ENCODE peak calls at places on chromosomes 4 and X, in four cellular contexts. G is foreskin fibroblast; S is brain microvascular endothelial cell; P is stimulated activated CD4-positive, alpha-beta T cell treated with anti-CD3 and anti-CD28 coated beads, TNF-alpha, amount 100 ng/mL, for 4 hours. Y is an unnamed sample.

GRCh38 chr4:139909036-139909435 is 243.4 kb downstream of the MGST2 start:
- DNase-seq in S (no peak), G (no peak), P (no peak), Y (no peak)

GRCh38 chr4:152946460-152946859 is 10.3 kb downstream of the FHDC1 start:
- DNase-seq in S (no peak), P (no peak), G (no peak), Y (no peak)

GRCh38 chrX:431032-431431 is 44.3 kb upstream of the PPP2R3B start:
- DNase-seq in S (no peak), G (no peak), P (no peak), Y (no peak)

GRCh38 chrX:125492439-125492838 is 172.8 kb downstream of the TEX13C start:
- DNase-seq in S (no peak), P (no peak), G (no peak), Y (no peak)

GRCh38 chr4:8315343-8316250 is 46.0 kb downstream of the HTRA3 start:
- DNase-seq in P (no peak), G (peak; percentile 81), S (peak; percentile 71), Y (peak; percentile 79)

GRCh38 chrX:49844622-49845021 is 15.5 kb downstream of the PAGE4 start:
- DNase-seq in G (no peak), S (no peak), P (no peak), Y (no peak)

GRCh38 chr4:53905281-53905934 is 159.0 kb downstream of the CHIC2 start:
- DNase-seq in S (no peak), G (no peak), P (no peak), Y (peak; percentile 42)

GRCh38 chr4:102606261-102606660 is 105.1 kb downstream of the NFKB1 start:
- DNase-seq in G (no peak), P (no peak), S (no peak), Y (no peak)

GRCh38 chrX:150984164-150984824 is 1.2 kb downstream of the HMGB3 start:
- DNase-seq in S (no peak), G (no peak), P (no peak), Y (no peak)

GRCh38 chr4:153458969-153459368 is 7.2 kb upstream of the TMEM131L start:
- DNase-seq in S (no peak), G (no peak), P (no peak), Y (no peak)

GRCh38 chrX:37314526-37314925 is 34.6 kb upstream of the PRRG1 start:
- DNase-seq in G (peak; percentile 1), S (peak; percentile 62), P (no peak), Y (peak; percentile 16)

GRCh38 chr4:89196056-89196674 is 84.8 kb downstream of the TIGD2 start:
- DNase-seq in G (no peak), P (no peak), S (no peak), Y (peak; percentile 51)

GRCh38 chr4:176883681-176884418 is 91.1 kb upstream of the VEGFC start:
- DNase-seq in S (peak; percentile 69), G (peak; percentile 89), P (no peak), Y (peak; percentile 96)

GRCh38 chrX:130118941-130119640 is 8.8 kb upstream of the ELF4 start:
- DNase-seq in G (no peak), P (no peak), S (no peak), Y (peak; percentile 51)

GRCh38 chr4:102344955-102345794 is at the start of gene SLC39A8:
- DNase-seq in P (peak; percentile 79), G (peak; percentile 70), S (peak; percentile 71), Y (peak; percentile 61)

GRCh38 chrX:69388526-69388925 is 115.6 kb upstream of the NALF2 start:
- DNase-seq in P (no peak), G (no peak), S (no peak), Y (peak; percentile 4)

GRCh38 chr4:81523672-81524436 is 52.1 kb upstream of the RASGEF1B start:
- DNase-seq in S (no peak), G (no peak), P (no peak), Y (no peak)

GRCh38 chrX:1165535-1166196 is 46.8 kb downstream of the CRLF2 start:
- DNase-seq in S (no peak), G (no peak), P (no peak), Y (peak; percentile 0)

GRCh38 chrX:68684919-68685304 is 37.4 kb downstream of the STARD8 start:
- DNase-seq in G (no peak), S (no peak), P (no peak), Y (no peak)

GRCh38 chr4:38344929-38345328 is 319.1 kb upstream of the KLF3 start:
- DNase-seq in S (no peak), P (no peak), G (no peak), Y (no peak)

GRCh38 chr4:76570141-76570989 is 135.3 kb downstream of the SHROOM3 start:
- DNase-seq in S (peak; percentile 75), P (no peak), G (peak; percentile 57), Y (no peak)

GRCh38 chrX:119605739-119606507 is at the start of gene NKRF:
- DNase-seq in G (no peak), P (peak; percentile 81), S (peak; percentile 87), Y (peak; percentile 86)

GRCh38 chr4:126647756-126648396 is 984.9 kb upstream of the INTU start:
- DNase-seq in P (no peak), S (no peak), G (no peak), Y (peak; percentile 52)

GRCh38 chr4:2537011-2537830 is 774 bp downstream of the FAM193A start:
- DNase-seq in G (peak; percentile 19), S (no peak), P (peak; percentile 26), Y (peak; percentile 34)

GRCh38 chrX:70132877-70133302 is 357 bp upstream of the IGBP1 start:
- DNase-seq in S (no peak), G (no peak), P (no peak), Y (no peak)

GRCh38 chr4:40186665-40187014 is 10.2 kb upstream of the RHOH start:
- DNase-seq in P (no peak), S (no peak), G (no peak), Y (no peak)

GRCh38 chr4:2255501-2256155 is 6.3 kb downstream of the MXD4 start:
- DNase-seq in G (no peak), P (no peak), S (no peak), Y (no peak)

GRCh38 chr4:140718240-140718639 is 37.9 kb downstream of the TBC1D9 start:
- DNase-seq in G (peak; percentile 42), S (peak; percentile 53), P (no peak), Y (peak; percentile 68)

GRCh38 chr4:186132577-186133277 is 28.2 kb downstream of the FAM149A start:
- DNase-seq in G (no peak), S (peak; percentile 77), P (no peak), Y (peak; percentile 3)

GRCh38 chrX:44669626-44670025 is 127.0 kb upstream of the FUNDC1 start:
- DNase-seq in P (no peak), G (no peak), S (no peak), Y (no peak)

GRCh38 chrX:96906741-96907140 is 23.0 kb downstream of the RPA4 start:
- DNase-seq in P (no peak), S (no peak), G (peak; percentile 1), Y (no peak)

GRCh38 chr4:25129926-25130325 is 30.3 kb downstream of the SEPSECS start:
- DNase-seq in S (no peak), P (no peak), G (no peak), Y (peak; percentile 17)

GRCh38 chr4:152045781-152046571 is 285.2 kb upstream of the GATB start:
- DNase-seq in S (no peak), P (no peak), G (no peak), Y (peak; percentile 20)

GRCh38 chrX:119067023-119067739 is 5.6 kb upstream of the CT47C1 start:
- DNase-seq in G (peak; percentile 41), S (peak; percentile 43), P (peak; percentile 1), Y (peak; percentile 53)

GRCh38 chrX:27996132-27996531 is 14.9 kb upstream of the DCAF8L1 start:
- DNase-seq in S (no peak), P (no peak), G (no peak), Y (no peak)

GRCh38 chrX:88244066-88244465 is 503.0 kb upstream of the CPXCR1 start:
- DNase-seq in P (no peak), S (no peak), G (no peak), Y (no peak)

GRCh38 chrX:7330971-7331746 is 183.2 kb upstream of the PUDP start:
- DNase-seq in P (no peak), G (peak; percentile 87), S (peak; percentile 72), Y (peak; percentile 97)